ENCODE peak calls at places on chromosomes 4 and X, in five cellular contexts. E is cardiac muscle cell, T is gastrocnemius medialis, J is OCI-LY7, V is left ventricle myocardium inferior. Z is an unnamed sample. For H3K4me1, the result is how much of the 10 kb centered on the place peaks cover.

GRCh38 chr4:106414366-106414765 is 45.8 kb upstream of the GIMD1 start:
- DNase-seq in E (no peak), T (no peak), J (no peak), V (no peak), Z (no peak)

GRCh38 chr4:25108556-25108955 is 51.7 kb downstream of the SEPSECS start:
- DNase-seq in E (no peak), T (no peak), J (no peak), V (no peak), Z (no peak)

GRCh38 chr4:111736516-111736915 is 408.7 kb upstream of the FAM241A start:
- DNase-seq in E (no peak), T (no peak), J (no peak), V (no peak), Z (no peak)

GRCh38 chr4:142354041-142354440 is 492.1 kb downstream of the INPP4B start:
- DNase-seq in E (no peak), T (no peak), J (no peak), V (no peak), Z (no peak)

GRCh38 chrX:118755633-118756032 is 28.2 kb downstream of the IL13RA1 start:
- DNase-seq in E (no peak), T (no peak), J (no peak), V (no peak), Z (no peak)

GRCh38 chrX:99603076-99603814 is 806.8 kb downstream of the PCDH19 start:
- DNase-seq in E (no peak), T (no peak), J (no peak), V (no peak), Z (no peak)

GRCh38 chr4:36551697-36552214 is 270.3 kb downstream of the DTHD1 start:
- DNase-seq in E (no peak), T (no peak), J (no peak), V (no peak), Z (no peak)

GRCh38 chrX:147494365-147494764 is 417.4 kb upstream of the FMR1 start:
- DNase-seq in E (no peak), T (no peak), J (no peak), V (no peak), Z (no peak)

GRCh38 chr4:75135068-75135825 is 202.3 kb downstream of the PARM1 start:
- DNase-seq in E (no peak), T (no peak), J (peak), V (no peak), Z (no peak)

GRCh38 chrX:2538016-2538415 is 37.2 kb upstream of the DHRSX start:
- DNase-seq in E (no peak), T (no peak), J (no peak), V (no peak), Z (no peak)

DNA sequence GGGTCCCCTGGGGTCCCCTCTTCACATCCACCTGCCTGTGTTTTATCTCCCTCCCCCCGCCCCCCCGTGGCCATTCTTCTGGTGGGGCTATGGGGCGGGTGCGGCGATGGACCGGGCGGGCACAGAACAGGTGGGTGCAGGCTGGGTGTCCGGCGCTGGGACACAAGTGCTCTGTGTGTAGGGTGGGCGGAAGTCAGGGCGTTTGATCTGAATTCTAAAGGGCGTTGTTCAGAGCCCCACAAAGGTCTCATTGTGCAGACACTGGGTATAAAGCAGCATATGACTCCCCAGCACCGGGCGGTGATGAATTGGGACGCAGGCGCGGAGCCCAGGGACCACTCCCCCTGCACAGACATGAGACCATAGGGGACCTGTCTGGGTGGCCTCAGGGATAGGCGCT is at the start of gene GJB1:
- DNase-seq in E (no peak), T (no peak), J (no peak), V (no peak), Z (peak)
- H3K4me1 ChIP-seq in E (under half), T (under half), J (under half), V (under half), Z (under half)

DNA sequence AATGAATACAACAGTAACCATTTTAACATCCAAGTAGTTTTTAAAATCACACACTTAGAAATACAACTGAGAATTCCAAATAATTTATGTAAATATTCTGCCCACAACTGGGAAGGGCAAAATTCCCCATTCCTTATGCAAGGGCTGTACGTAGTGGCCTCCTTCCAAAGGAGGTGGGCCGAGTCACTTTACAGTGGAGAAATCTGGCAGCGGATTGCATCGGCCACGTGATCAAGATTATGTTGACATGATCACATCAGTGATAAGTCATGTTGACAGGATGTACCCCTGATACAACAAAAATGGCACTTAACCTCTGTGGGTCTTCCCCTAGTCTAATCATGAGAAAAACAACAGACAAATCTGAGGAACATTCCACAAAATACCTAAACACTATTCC is 100.9 kb downstream of the TSPAN5 start:
- DNase-seq in E (peak), T (no peak), J (no peak), V (no peak), Z (peak)
- H3K4me1 ChIP-seq in E (under half), T (under half), J (under half), V (under half), Z (under half)

DNA sequence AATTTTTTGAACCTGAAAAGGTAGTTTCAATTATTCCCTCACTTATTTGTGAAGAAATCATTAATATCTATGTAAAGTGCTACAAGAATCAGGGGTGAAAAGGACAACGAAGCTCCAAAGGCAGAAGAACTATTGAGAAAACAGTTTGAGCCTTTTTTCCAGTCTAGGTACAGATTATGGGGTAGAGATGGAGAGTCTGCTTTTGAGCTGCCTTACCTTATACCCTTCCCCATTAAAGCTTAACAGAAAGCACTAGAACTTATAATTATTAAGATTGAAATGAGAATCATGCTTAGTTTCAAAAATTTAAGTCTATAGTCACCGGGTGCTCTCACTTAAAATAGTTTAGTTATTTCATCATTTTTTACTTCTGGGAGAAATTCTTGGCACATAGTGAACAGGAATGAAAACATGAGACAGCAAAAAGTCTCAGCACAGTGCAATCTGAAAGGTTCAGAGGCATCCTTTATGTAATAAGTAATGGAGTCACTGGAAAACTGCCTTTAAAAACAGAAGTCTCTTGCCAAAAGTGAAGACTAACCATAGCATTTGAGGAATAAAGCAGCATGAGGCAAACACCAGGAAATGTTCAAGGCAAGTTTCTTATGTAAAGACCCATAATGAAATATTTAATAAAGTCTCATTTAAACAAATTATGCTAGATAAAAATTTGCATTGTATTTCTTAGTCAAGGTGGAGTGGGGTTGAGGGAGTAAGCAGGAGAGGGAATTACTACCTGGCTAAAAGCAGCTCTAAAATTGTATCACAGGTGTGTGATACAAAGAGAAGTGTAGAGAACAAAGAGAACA is 5.1 kb upstream of the DCLK2 start:
- DNase-seq in E (peak), T (no peak), J (no peak), V (no peak), Z (no peak)
- H3K4me1 ChIP-seq in E (under half), T (under half), J (under half), V (under half), Z (under half)

GRCh38 chrX:100645106-100645505 is 1.1 kb downstream of the SRPX2 start:
- DNase-seq in E (no peak), T (no peak), J (no peak), V (no peak), Z (peak)

GRCh38 chrX:100648601-100649417 is 4.8 kb downstream of the SRPX2 start:
- DNase-seq in E (peak), T (peak), J (no peak), V (peak), Z (no peak)

GRCh38 chrX:100647739-100648138 is 3.7 kb downstream of the SRPX2 start:
- DNase-seq in E (peak), T (no peak), J (no peak), V (no peak), Z (no peak)

GRCh38 chrX:100649550-100650356 is 5.8 kb downstream of the SRPX2 start:
- DNase-seq in E (peak), T (peak), J (no peak), V (peak), Z (peak)

DNA sequence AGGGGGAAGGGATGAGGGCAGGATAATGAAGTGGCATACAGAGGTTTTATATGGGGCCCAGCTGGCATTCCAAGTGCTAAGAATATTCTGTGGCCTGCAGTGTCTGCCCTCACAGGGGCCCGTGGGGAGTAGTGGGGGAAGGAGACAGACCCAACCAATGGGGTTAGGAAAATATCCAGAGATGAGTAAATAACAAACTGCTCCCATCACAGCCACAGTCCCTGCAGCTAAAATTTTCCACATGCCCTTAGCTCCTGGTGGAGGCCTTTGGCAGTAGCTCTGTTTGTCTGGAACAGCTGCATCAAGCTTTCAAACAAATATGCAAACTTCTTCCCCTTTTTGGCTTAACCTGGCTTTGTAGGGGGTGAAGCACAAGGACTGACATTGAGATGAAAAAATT is 3.1 kb downstream of the SRPX2 start:
- DNase-seq in E (peak), T (peak), J (peak), V (no peak), Z (no peak)
- H3K4me1 ChIP-seq in E (under half), T (under half), J (under half), V (under half), Z (half or more)

DNA sequence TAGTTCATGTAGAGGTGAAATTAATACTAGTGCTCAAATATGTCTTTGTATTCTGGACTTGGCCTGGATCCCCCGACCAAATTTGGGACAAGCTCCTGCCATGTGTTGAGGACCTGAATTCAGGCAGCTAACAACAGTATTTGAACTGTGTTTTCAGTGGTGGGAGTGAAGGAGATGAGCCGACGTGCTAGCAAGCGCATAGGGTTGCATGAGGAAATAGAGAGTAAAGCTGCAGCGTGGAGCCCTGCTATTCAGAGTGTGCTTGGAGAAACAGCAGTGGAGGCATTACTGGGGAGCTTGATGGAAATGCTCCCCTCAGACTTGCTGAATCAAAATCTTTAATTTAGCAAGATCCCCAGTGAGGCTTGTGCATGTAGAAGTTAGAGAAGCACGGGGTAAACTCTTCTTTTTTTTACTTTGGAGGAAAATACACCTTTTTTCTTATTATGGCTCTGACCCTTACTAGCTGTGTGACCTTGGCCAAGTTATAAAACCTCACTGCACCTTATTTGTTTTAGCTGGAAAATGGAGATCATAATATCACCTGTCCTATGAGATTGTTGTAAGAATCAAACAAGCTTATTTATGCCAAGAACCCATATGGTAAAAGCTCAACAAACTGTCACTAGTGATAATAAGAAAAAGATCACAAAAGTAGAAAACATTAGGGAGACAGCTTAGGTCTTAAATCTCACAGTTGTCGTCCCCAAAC is 126.5 kb downstream of the PTTG2 start:
- DNase-seq in E (no peak), T (no peak), J (no peak), V (no peak), Z (no peak)
- H3K4me1 ChIP-seq in E (half or more), T (under half), J (under half), V (half or more), Z (under half)

DNA sequence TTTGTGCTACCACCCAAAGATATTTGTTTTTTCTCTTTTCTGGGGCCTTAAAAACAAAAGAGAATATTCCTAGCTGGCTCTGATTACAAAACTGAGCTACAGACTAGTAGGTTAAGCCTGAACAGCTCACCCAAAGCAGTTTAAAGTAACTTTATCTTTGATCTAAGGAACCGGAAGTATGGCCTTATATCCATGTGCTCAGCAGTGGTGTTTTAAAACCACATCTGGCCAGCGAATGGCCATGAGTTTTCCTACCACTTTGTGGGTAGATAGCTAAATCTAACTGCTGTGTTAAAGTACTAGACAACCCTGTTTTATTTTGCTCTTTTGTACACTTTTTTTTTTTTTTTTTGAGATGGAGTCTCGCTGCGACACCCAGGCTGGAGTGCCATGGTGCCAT is 24.6 kb downstream of the ADGRG4 start:
- DNase-seq in E (no peak), T (no peak), J (no peak), V (no peak), Z (no peak)
- H3K4me1 ChIP-seq in E (under half), T (under half), J (under half), V (under half), Z (under half)

GRCh38 chr4:101285985-101286384 is 61.3 kb downstream of the PPP3CA start:
- DNase-seq in E (no peak), T (no peak), J (no peak), V (no peak), Z (no peak)
- H3K4me1 ChIP-seq in E (under half), T (under half), J (under half), V (half or more), Z (under half)

DNA sequence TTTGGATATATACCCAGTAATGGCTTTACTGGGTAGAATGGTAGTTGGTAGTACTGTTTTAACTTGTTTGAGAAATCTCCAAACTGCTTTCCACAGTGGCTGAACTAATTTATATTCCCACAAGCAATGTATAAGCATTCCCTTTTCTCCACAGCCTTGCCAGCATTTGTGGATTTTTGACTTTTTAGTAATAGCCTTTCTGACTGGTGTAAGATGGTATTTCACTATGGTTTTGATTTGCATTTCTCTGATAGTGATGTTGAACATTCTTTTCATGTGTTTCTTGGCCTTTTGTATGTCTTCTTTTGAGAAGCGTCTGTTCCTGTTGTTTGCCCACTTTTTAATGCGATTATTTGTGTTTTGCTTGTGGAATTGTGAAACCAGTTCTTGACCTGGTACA is 290.5 kb downstream of the BMPR1B start:
- DNase-seq in E (no peak), T (no peak), J (no peak), V (no peak), Z (no peak)
- H3K4me1 ChIP-seq in E (under half), T (under half), J (under half), V (under half), Z (under half)

GRCh38 chr4:73450398-73451004 is 14.5 kb downstream of the AFP start:
- DNase-seq in E (peak), T (no peak), J (no peak), V (peak), Z (peak)
- H3K4me1 ChIP-seq in E (under half), T (under half), J (under half), V (under half), Z (under half)